ENCODE peak calls at places on chromosomes 5 and 9, in four cellular contexts. O is GM12878, F is K562, W is IMR-90. G is an unnamed sample.

GRCh38 chr9:93300175-93300572 is 116.2 kb downstream of the WNK2 start:
- DNase-seq in O (no peak), F (no peak), W (no peak), G (no peak)

GRCh38 chr5:68287976-68288755 is 72.6 kb downstream of the PIK3R1 start:
- DNase-seq in F (peak; percentile 20), W (peak; percentile 37), O (peak; percentile 77), G (peak; percentile 73)

GRCh38 chr5:133657036-133657435 is 44.7 kb upstream of the FSTL4 start:
- DNase-seq in F (no peak), O (no peak), W (no peak), G (no peak)

GRCh38 chr9:555493-555892 is 286.0 kb upstream of the DMRT1 start:
- DNase-seq in O (no peak), F (no peak), W (no peak), G (no peak)

GRCh38 chr5:61280766-61281427 is 51.2 kb upstream of the ZSWIM6 start:
- DNase-seq in O (no peak), F (no peak), W (no peak), G (peak; percentile 55)

GRCh38 chr9:91562412-91562811 is 138.8 kb upstream of the NFIL3 start:
- DNase-seq in W (peak; percentile 45), F (no peak), O (no peak), G (no peak)

GRCh38 chr9:110995511-110996340 is 42.5 kb downstream of the LPAR1 start:
- DNase-seq in F (no peak), W (peak; percentile 54), O (no peak), G (no peak)

GRCh38 chr5:18465833-18466681 is 831.8 kb downstream of the TAF11L14 start:
- DNase-seq in W (peak; percentile 1), O (peak; percentile 17), F (peak; percentile 37), G (peak; percentile 10)

GRCh38 chr5:4661326-4661725 is 478.8 kb upstream of the ADAMTS16 start:
- DNase-seq in O (no peak), W (no peak), F (no peak), G (no peak)

GRCh38 chr5:13944564-13945195 is at the start of gene DNAH5:
- DNase-seq in O (no peak), F (no peak), W (peak; percentile 71), G (no peak)

GRCh38 chr9:31137151-31137849 is 1247.1 kb upstream of the ACO1 start:
- DNase-seq in W (peak; percentile 76), O (no peak), F (no peak), G (no peak)

GRCh38 chr9:31135567-31135966 is 1248.9 kb upstream of the ACO1 start:
- DNase-seq in W (no peak), O (no peak), F (no peak), G (no peak)

GRCh38 chr9:31140316-31140715 is 1244.1 kb upstream of the ACO1 start:
- DNase-seq in O (no peak), W (no peak), F (no peak), G (no peak)

GRCh38 chr9:31136524-31136923 is 1247.9 kb upstream of the ACO1 start:
- DNase-seq in W (no peak), O (no peak), F (no peak), G (no peak)

DNA sequence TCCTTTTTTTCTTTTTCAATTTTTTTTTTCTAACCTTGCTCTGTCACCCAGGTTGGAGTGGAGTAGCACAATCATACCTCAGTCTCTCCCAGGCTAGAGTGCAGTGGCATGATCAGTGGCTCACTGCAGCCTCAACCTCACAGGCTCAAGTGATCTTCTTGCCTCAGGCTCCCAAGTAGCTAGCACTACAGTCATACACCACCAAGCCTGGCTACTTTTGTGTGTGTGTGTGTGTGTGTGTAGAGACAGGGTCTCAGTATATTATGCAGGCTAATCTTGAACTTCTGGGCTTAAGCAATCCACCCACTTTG is 1246.6 kb upstream of the ACO1 start:
- DNase-seq in O (no peak), W (no peak), F (no peak), G (no peak)
- TF ChIP-seq FOS in O (no peak), W (no peak), F (no peak), G (no peak)

GRCh38 chr9:37996812-37997202 is 72.2 kb downstream of the SHB start:
- DNase-seq in F (no peak), O (no peak), W (no peak), G (no peak)
- H3K27ac ChIP-seq in F (no peak overlapping the region), O (no peak overlapping the region), W (peak overlapping the region; percentile 6), G (no peak overlapping the region)

GRCh38 chr5:99032234-99033013 is 103.6 kb upstream of the CHD1 start:
- DNase-seq in O (no peak), F (peak; percentile 46), W (peak; percentile 80), G (peak; percentile 86)
- TF ChIP-seq FOS in O (no peak), F (no peak), W (no peak), G (no peak)

DNA sequence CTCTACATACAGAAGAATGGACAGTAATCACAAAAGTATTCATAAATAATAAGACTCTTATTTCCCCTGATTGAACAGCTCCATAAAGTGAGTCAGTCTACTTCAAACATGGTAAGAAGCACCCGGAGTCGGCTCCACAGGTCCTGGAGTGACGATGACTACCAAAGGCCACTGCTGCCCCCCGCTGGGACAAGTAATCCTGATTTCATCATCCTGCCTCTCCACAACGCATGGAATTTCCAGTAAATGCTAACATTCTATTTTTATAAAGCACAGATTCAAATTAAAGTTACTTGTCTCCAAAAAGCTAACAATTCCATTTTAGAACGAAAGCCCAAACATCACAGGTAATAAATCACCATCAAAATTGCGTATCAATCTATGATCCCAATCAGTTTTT is 16.2 kb downstream of the ATPSCKMT start:
- DNase-seq in F (peak; percentile 41), W (peak; percentile 97), O (no peak), G (peak; percentile 31)
- H3K27ac ChIP-seq in F (no peak overlapping the region), W (peak overlapping the region; percentile 69), O (no peak overlapping the region), G (no peak overlapping the region)

GRCh38 chr9:133528001-133528886 is 3.5 kb upstream of the MYMK start:
- DNase-seq in O (no peak), F (no peak), W (no peak), G (no peak)

GRCh38 chr9:133529457-133529856 is 4.7 kb upstream of the MYMK start:
- DNase-seq in F (no peak), O (no peak), W (no peak), G (no peak)

GRCh38 chr9:133527444-133527920 is 2.7 kb upstream of the MYMK start:
- DNase-seq in F (no peak), O (no peak), W (no peak), G (no peak)

GRCh38 chr9:133529874-133530273 is 4.6 kb upstream of the ADAMTSL2 start:
- DNase-seq in O (no peak), W (no peak), F (no peak), G (no peak)

GRCh38 chr9:133528887-133529262 is 4.1 kb upstream of the MYMK start:
- DNase-seq in F (no peak), W (no peak), O (no peak), G (no peak)
- TF ChIP-seq FOS in F (no peak), W (no peak), O (no peak), G (no peak)

G was measured in endothelial cell of umbilical vein.